ENCODE peak calls at places on chromosomes 16 and 17, in five cellular contexts. Z is retina; Q is amygdala; C is CD8-positive, alpha-beta T cell; H is hypothalamus. L is an unnamed sample.

GRCh38 chr16:80337786-80338185 is 203.0 kb upstream of the DYNLRB2 start:
- DNase-seq in Z (no peak), Q (no peak), C (no peak), H (no peak), L (no peak)

GRCh38 chr17:17874478-17874877 is 37.7 kb upstream of the SREBF1 start:
- DNase-seq in Z (no peak), Q (no peak), C (no peak), H (no peak), L (no peak)

GRCh38 chr17:47692895-47693666 is 880 bp upstream of the TBKBP1 start:
- DNase-seq in Z (no peak), Q (no peak), C (no peak), H (no peak), L (no peak)

GRCh38 chr16:58222532-58223316 is 24.8 kb upstream of the CSNK2A2 start:
- DNase-seq in Z (no peak), Q (no peak), C (no peak), H (no peak), L (no peak)

GRCh38 chr16:47142469-47143328 is 1.0 kb downstream of the NETO2 start:
- DNase-seq in Z (no peak), Q (no peak), C (peak), H (no peak), L (no peak)

GRCh38 chr17:6110088-6110487 is 39.9 kb downstream of the WSCD1 start:
- DNase-seq in Z (no peak), Q (no peak), C (no peak), H (no peak), L (no peak)

GRCh38 chr16:82653550-82654511 is 27.1 kb downstream of the CDH13 start:
- DNase-seq in Z (no peak), Q (no peak), C (peak), H (no peak), L (no peak)

GRCh38 chr17:35243459-35244204 is 760 bp downstream of the SLFN5 start:
- DNase-seq in Z (no peak), Q (no peak), C (peak), H (no peak), L (no peak)

GRCh38 chr16:16120382-16121184 is 102.7 kb downstream of the ABCC6 start:
- DNase-seq in Z (no peak), Q (peak), C (no peak), H (no peak), L (peak)

GRCh38 chr16:67184453-67185002 is 765 bp upstream of the MATCAP1 start:
- DNase-seq in Z (peak), Q (no peak), C (no peak), H (no peak), L (no peak)

GRCh38 chr16:4306439-4307214 is 9.2 kb upstream of the GLIS2 start:
- DNase-seq in Z (peak), Q (no peak), C (peak), H (no peak), L (no peak)

GRCh38 chr16:87316450-87316922 is 706 bp downstream of the C16orf95 start:
- DNase-seq in Z (no peak), Q (no peak), C (no peak), H (no peak), L (no peak)

GRCh38 chr17:48989100-48989499 is 8.1 kb upstream of the IGF2BP1 start:
- DNase-seq in Z (no peak), Q (no peak), C (no peak), H (no peak), L (no peak)

GRCh38 chr17:13777003-13777402 is 175.3 kb upstream of the HS3ST3A1 start:
- DNase-seq in Z (no peak), Q (no peak), C (no peak), H (no peak), L (no peak)

GRCh38 chr17:9185688-9186289 is 164.5 kb downstream of the NTN1 start:
- DNase-seq in Z (no peak), Q (no peak), C (no peak), H (no peak), L (no peak)

GRCh38 chr17:59427425-59427921 is 96.0 kb downstream of the YPEL2 start:
- DNase-seq in Z (peak), Q (no peak), C (no peak), H (no peak), L (no peak)

GRCh38 chr16:51137097-51137496 is 14.0 kb downstream of the SALL1 start:
- DNase-seq in Z (no peak), Q (peak), C (no peak), H (no peak), L (no peak)

GRCh38 chr17:74200112-74200511 is 3.4 kb upstream of the RPL38 start:
- DNase-seq in Z (no peak), Q (no peak), C (no peak), H (no peak), L (no peak)

GRCh38 chr16:82682757-82683156 is 56.0 kb downstream of the CDH13 start:
- DNase-seq in Z (no peak), Q (no peak), C (no peak), H (no peak), L (no peak)

L was measured in NCI-H446.